ENCODE peak calls at places on chromosome 10, in nine cellular contexts. G, F, Y, I, Z, H, S, D and U are unnamed samples.

GRCh38 chr10:118926441-118926840 is 103.1 kb upstream of the NANOS1 start:
- DNase-seq in I (no peak), S (no peak), Y (no peak), H (no peak), D (no peak), Z (no peak), F (no peak), G (no peak), U (no peak)

GRCh38 chr10:104505521-104506041 is 135.5 kb upstream of the SORCS3 start:
- DNase-seq in H (no peak), Z (no peak), I (no peak), D (peak; percentile 34), S (no peak), F (no peak), Y (no peak), G (no peak), U (no peak)

GRCh38 chr10:18959369-18959768 is 89.2 kb upstream of the MALRD1 start:
- DNase-seq in Z (no peak), H (no peak), S (no peak), I (no peak), Y (no peak), G (no peak), F (no peak), D (peak; percentile 61), U (no peak)

GRCh38 chr10:87519582-87519981 is 14.9 kb downstream of the MINPP1 start:
- DNase-seq in I (no peak), Z (no peak), H (no peak), G (no peak), S (no peak), F (peak; percentile 36), D (no peak), Y (no peak), U (no peak)

GRCh38 chr10:42977032-42977416 is 99.8 kb upstream of the RET start:
- DNase-seq in G (no peak), I (no peak), Z (no peak), Y (no peak), F (no peak), S (no peak), H (no peak), D (peak; percentile 50), U (no peak)

GRCh38 chr10:46553238-46554049 is 3.0 kb downstream of the GPRIN2 start:
- DNase-seq in Y (no peak), I (no peak), Z (no peak), H (no peak), S (no peak), G (no peak), D (peak; percentile 85), F (no peak), U (no peak)

GRCh38 chr10:81027223-81027622 is 489.5 kb downstream of the SH2D4B start:
- DNase-seq in D (no peak), H (no peak), I (no peak), Z (no peak), G (no peak), S (no peak), Y (no peak), F (no peak), U (no peak)

GRCh38 chr10:80413152-80413996 is 5.0 kb downstream of the PRXL2A start:
- DNase-seq in F (no peak), D (no peak), H (peak; percentile 2), S (peak; percentile 84), Y (no peak), Z (no peak), G (peak; percentile 61), I (no peak), U (no peak)

GRCh38 chr10:4868357-4868657 is 42.3 kb downstream of the AKR1E2 start:
- DNase-seq in G (no peak), F (no peak), S (no peak), Z (no peak), I (no peak), H (no peak), D (no peak), Y (no peak), U (no peak)

GRCh38 chr10:110733256-110733952 is 89.3 kb downstream of the RBM20 start:
- DNase-seq in H (no peak), Z (no peak), I (no peak), D (no peak), F (no peak), G (no peak), Y (no peak), S (peak; percentile 38), U (no peak)

GRCh38 chr10:3091346-3091787 is 24.0 kb downstream of the PFKP start:
- DNase-seq in Y (no peak), D (no peak), I (no peak), G (peak; percentile 83), H (no peak), S (peak; percentile 57), Z (no peak), F (no peak), U (no peak)

GRCh38 chr10:58942724-58943123 is 233.7 kb upstream of the PHYHIPL start:
- DNase-seq in G (no peak), Z (no peak), I (no peak), S (no peak), H (peak; percentile 76), D (no peak), Y (no peak), F (no peak), U (no peak)

GRCh38 chr10:112330154-112330553 is 43.8 kb upstream of the ACSL5 start:
- DNase-seq in F (no peak), I (no peak), H (no peak), Y (no peak), G (no peak), S (no peak), D (no peak), Z (no peak), U (no peak)

GRCh38 chr10:69426376-69426727 is 9.6 kb upstream of the TACR2 start:
- DNase-seq in I (no peak), Y (no peak), S (no peak), F (no peak), Z (no peak), D (no peak), G (no peak), H (no peak), U (no peak)

GRCh38 chr10:86346169-86346793 is 20.3 kb downstream of the GRID1 start:
- DNase-seq in G (no peak), S (no peak), F (no peak), I (no peak), Y (no peak), Z (no peak), H (no peak), D (no peak), U (no peak)

GRCh38 chr10:119655566-119656001 is 4.4 kb downstream of the BAG3 start:
- DNase-seq in S (peak; percentile 79), Z (no peak), I (no peak), D (no peak), F (no peak), Y (no peak), H (no peak), G (peak; percentile 86), U (no peak)

GRCh38 chr10:103180491-103180890 is 12.6 kb downstream of the NT5C2 start:
- DNase-seq in G (no peak), D (no peak), H (no peak), I (no peak), S (no peak), Z (no peak), Y (peak; percentile 44), F (no peak), U (no peak)

GRCh38 chr10:71486465-71487114 is 89.9 kb downstream of the CDH23 start:
- DNase-seq in Z (no peak), S (peak; percentile 48), F (peak; percentile 54), I (no peak), H (no peak), D (no peak), Y (peak; percentile 42), G (peak; percentile 32), U (no peak)

GRCh38 chr10:28679941-28680752 is 2.8 kb downstream of the BAMBI start:
- DNase-seq in G (peak; percentile 40), Z (no peak), H (no peak), F (no peak), D (peak; percentile 37), S (peak; percentile 14), I (no peak), Y (peak; percentile 35), U (no peak)

GRCh38 chr10:75712241-75712880 is 280.9 kb downstream of the LRMDA start:
- DNase-seq in Y (no peak), F (no peak), S (no peak), I (no peak), H (no peak), Z (no peak), D (no peak), G (no peak), U (no peak)

GRCh38 chr10:102676916-102677315 is 32.6 kb downstream of the TRIM8 start:
- DNase-seq in F (peak; percentile 3), S (no peak), Y (no peak), H (no peak), Z (no peak), D (peak; percentile 78), I (no peak), G (no peak), U (no peak)

GRCh38 chr10:122126763-122127659 is 138.0 kb downstream of the TACC2 start:
- DNase-seq in G (peak; percentile 97), H (no peak), S (peak; percentile 88), Z (no peak), D (peak; percentile 76), I (no peak), Y (no peak), F (no peak), U (no peak)

GRCh38 chr10:132252412-132252811 is 55.3 kb downstream of the STK32C start:
- DNase-seq in G (no peak), D (no peak), Z (no peak), F (no peak), S (no peak), Y (no peak), H (no peak), I (no peak), U (no peak)

GRCh38 chr10:70673929-70674559 is 1.7 kb downstream of the ADAMTS14 start:
- DNase-seq in F (no peak), I (no peak), Y (no peak), H (no peak), Z (no peak), D (no peak), S (no peak), G (no peak), U (no peak)

GRCh38 chr10:96683065-96683464 is 37.2 kb downstream of the PIK3AP1 start:
- DNase-seq in Z (peak; percentile 79), H (no peak), F (no peak), S (no peak), D (no peak), I (no peak), Y (no peak), G (peak; percentile 93), U (no peak)